ENCODE peak calls at places on chromosomes 7 and 10, in six cellular contexts. One of them, this sample, is unnamed.

GRCh38 chr7:132130497-132130896 is 445.8 kb downstream of the PLXNA4 start:
- DNase-seq in OCI-LY7: no peak
- DNase-seq in endothelial cell: no peak
- DNase-seq in cardiac fibroblast: no peak
- DNase-seq in gastrocnemius medialis: no peak
- DNase-seq in CD8-positive, alpha-beta T cell: no peak
- DNase-seq in this sample: no peak

GRCh38 chr7:12212051-12212485 is 974 bp downstream of the TMEM106B start:
- DNase-seq in OCI-LY7: no peak
- DNase-seq in endothelial cell: no peak
- DNase-seq in cardiac fibroblast: peak; percentile 12
- DNase-seq in gastrocnemius medialis: no peak
- DNase-seq in CD8-positive, alpha-beta T cell: no peak
- DNase-seq in this sample: no peak

GRCh38 chr7:142459557-142459963 is 201.7 kb upstream of the PRSS58 start:
- DNase-seq in OCI-LY7: peak; percentile 51
- DNase-seq in endothelial cell: no peak
- DNase-seq in cardiac fibroblast: peak; percentile 79
- DNase-seq in gastrocnemius medialis: no peak
- DNase-seq in CD8-positive, alpha-beta T cell: no peak
- DNase-seq in this sample: peak; percentile 62

GRCh38 chr7:141001561-141001960 is 13.2 kb downstream of the MRPS33 start:
- DNase-seq in OCI-LY7: no peak
- DNase-seq in endothelial cell: no peak
- DNase-seq in cardiac fibroblast: no peak
- DNase-seq in gastrocnemius medialis: no peak
- DNase-seq in CD8-positive, alpha-beta T cell: no peak
- DNase-seq in this sample: no peak

GRCh38 chr10:6564367-6564766 is 15.7 kb downstream of the PRKCQ start:
- DNase-seq in OCI-LY7: no peak
- DNase-seq in endothelial cell: no peak
- DNase-seq in cardiac fibroblast: no peak
- DNase-seq in gastrocnemius medialis: no peak
- DNase-seq in CD8-positive, alpha-beta T cell: no peak
- DNase-seq in this sample: no peak

GRCh38 chr10:62373995-62374861 is at the start of gene ZNF365:
- DNase-seq in OCI-LY7: no peak
- DNase-seq in endothelial cell: peak; percentile 34
- DNase-seq in cardiac fibroblast: peak; percentile 37
- DNase-seq in gastrocnemius medialis: no peak
- DNase-seq in CD8-positive, alpha-beta T cell: no peak
- DNase-seq in this sample: no peak

GRCh38 chr7:101235050-101235449 is 2.6 kb downstream of the CLDN15 start:
- DNase-seq in OCI-LY7: no peak
- DNase-seq in endothelial cell: peak; percentile 52
- DNase-seq in cardiac fibroblast: no peak
- DNase-seq in gastrocnemius medialis: no peak
- DNase-seq in CD8-positive, alpha-beta T cell: no peak
- DNase-seq in this sample: no peak

GRCh38 chr10:112958275-112958995 is 8.4 kb downstream of the TCF7L2 start:
- DNase-seq in OCI-LY7: no peak
- DNase-seq in endothelial cell: no peak
- DNase-seq in cardiac fibroblast: peak; percentile 88
- DNase-seq in gastrocnemius medialis: no peak
- DNase-seq in CD8-positive, alpha-beta T cell: no peak
- DNase-seq in this sample: peak; percentile 81

GRCh38 chr10:108469940-108470339 is 1305.4 kb upstream of the SORCS1 start:
- DNase-seq in OCI-LY7: no peak
- DNase-seq in endothelial cell: no peak
- DNase-seq in cardiac fibroblast: no peak
- DNase-seq in gastrocnemius medialis: no peak
- DNase-seq in CD8-positive, alpha-beta T cell: no peak
- DNase-seq in this sample: no peak

GRCh38 chr7:22765609-22766008 is 38.6 kb downstream of the IL6 start:
- DNase-seq in OCI-LY7: peak; percentile 85
- DNase-seq in endothelial cell: no peak
- DNase-seq in cardiac fibroblast: no peak
- DNase-seq in gastrocnemius medialis: no peak
- DNase-seq in CD8-positive, alpha-beta T cell: no peak
- DNase-seq in this sample: no peak

GRCh38 chr10:17576768-17577167 is 40.4 kb downstream of the HACD1 start:
- DNase-seq in OCI-LY7: no peak
- DNase-seq in endothelial cell: no peak
- DNase-seq in cardiac fibroblast: no peak
- DNase-seq in gastrocnemius medialis: no peak
- DNase-seq in CD8-positive, alpha-beta T cell: no peak
- DNase-seq in this sample: no peak

GRCh38 chr10:3837909-3838722 is 53.1 kb upstream of the KLF6 start:
- DNase-seq in OCI-LY7: no peak
- DNase-seq in endothelial cell: no peak
- DNase-seq in cardiac fibroblast: no peak
- DNase-seq in gastrocnemius medialis: no peak
- DNase-seq in CD8-positive, alpha-beta T cell: no peak
- DNase-seq in this sample: no peak

GRCh38 chr7:72326365-72326764 is 85.8 kb downstream of the CALN1 start:
- DNase-seq in OCI-LY7: no peak
- DNase-seq in endothelial cell: no peak
- DNase-seq in cardiac fibroblast: no peak
- DNase-seq in gastrocnemius medialis: no peak
- DNase-seq in CD8-positive, alpha-beta T cell: no peak
- DNase-seq in this sample: no peak

GRCh38 chr10:110304394-110304779 is 333 bp downstream of the SMNDC1 start:
- DNase-seq in OCI-LY7: no peak
- DNase-seq in endothelial cell: peak; percentile 52
- DNase-seq in cardiac fibroblast: peak; percentile 33
- DNase-seq in gastrocnemius medialis: no peak
- DNase-seq in CD8-positive, alpha-beta T cell: no peak
- DNase-seq in this sample: no peak

GRCh38 chr7:140672382-140673062 is at the start of gene ADCK2:
- DNase-seq in OCI-LY7: peak; percentile 85
- DNase-seq in endothelial cell: peak; percentile 41
- DNase-seq in cardiac fibroblast: peak; percentile 17
- DNase-seq in gastrocnemius medialis: peak; percentile 22
- DNase-seq in CD8-positive, alpha-beta T cell: peak; percentile 22
- DNase-seq in this sample: no peak

GRCh38 chr7:135169936-135170222 is 628 bp downstream of the CYREN start:
- DNase-seq in OCI-LY7: peak; percentile 69
- DNase-seq in endothelial cell: no peak
- DNase-seq in cardiac fibroblast: no peak
- DNase-seq in gastrocnemius medialis: no peak
- DNase-seq in CD8-positive, alpha-beta T cell: no peak
- DNase-seq in this sample: no peak

GRCh38 chr10:239109-239508 is 103.9 kb downstream of the ZMYND11 start:
- DNase-seq in OCI-LY7: peak; percentile 53
- DNase-seq in endothelial cell: no peak
- DNase-seq in cardiac fibroblast: no peak
- DNase-seq in gastrocnemius medialis: no peak
- DNase-seq in CD8-positive, alpha-beta T cell: no peak
- DNase-seq in this sample: no peak

GRCh38 chr10:31318382-31318853 is 598 bp upstream of the ZEB1 start:
- DNase-seq in OCI-LY7: peak; percentile 89
- DNase-seq in endothelial cell: peak; percentile 49
- DNase-seq in cardiac fibroblast: peak; percentile 78
- DNase-seq in gastrocnemius medialis: peak; percentile 78
- DNase-seq in CD8-positive, alpha-beta T cell: no peak
- DNase-seq in this sample: no peak

GRCh38 chr7:47635091-47636090 is 53.5 kb upstream of the TNS3 start:
- DNase-seq in OCI-LY7: no peak
- DNase-seq in endothelial cell: no peak
- DNase-seq in cardiac fibroblast: peak; percentile 21
- DNase-seq in gastrocnemius medialis: no peak
- DNase-seq in CD8-positive, alpha-beta T cell: no peak
- DNase-seq in this sample: no peak

GRCh38 chr7:69962077-69962855 is 364.0 kb downstream of the AUTS2 start:
- DNase-seq in OCI-LY7: no peak
- DNase-seq in endothelial cell: no peak
- DNase-seq in cardiac fibroblast: peak; percentile 17
- DNase-seq in gastrocnemius medialis: no peak
- DNase-seq in CD8-positive, alpha-beta T cell: no peak
- DNase-seq in this sample: no peak

DNA sequence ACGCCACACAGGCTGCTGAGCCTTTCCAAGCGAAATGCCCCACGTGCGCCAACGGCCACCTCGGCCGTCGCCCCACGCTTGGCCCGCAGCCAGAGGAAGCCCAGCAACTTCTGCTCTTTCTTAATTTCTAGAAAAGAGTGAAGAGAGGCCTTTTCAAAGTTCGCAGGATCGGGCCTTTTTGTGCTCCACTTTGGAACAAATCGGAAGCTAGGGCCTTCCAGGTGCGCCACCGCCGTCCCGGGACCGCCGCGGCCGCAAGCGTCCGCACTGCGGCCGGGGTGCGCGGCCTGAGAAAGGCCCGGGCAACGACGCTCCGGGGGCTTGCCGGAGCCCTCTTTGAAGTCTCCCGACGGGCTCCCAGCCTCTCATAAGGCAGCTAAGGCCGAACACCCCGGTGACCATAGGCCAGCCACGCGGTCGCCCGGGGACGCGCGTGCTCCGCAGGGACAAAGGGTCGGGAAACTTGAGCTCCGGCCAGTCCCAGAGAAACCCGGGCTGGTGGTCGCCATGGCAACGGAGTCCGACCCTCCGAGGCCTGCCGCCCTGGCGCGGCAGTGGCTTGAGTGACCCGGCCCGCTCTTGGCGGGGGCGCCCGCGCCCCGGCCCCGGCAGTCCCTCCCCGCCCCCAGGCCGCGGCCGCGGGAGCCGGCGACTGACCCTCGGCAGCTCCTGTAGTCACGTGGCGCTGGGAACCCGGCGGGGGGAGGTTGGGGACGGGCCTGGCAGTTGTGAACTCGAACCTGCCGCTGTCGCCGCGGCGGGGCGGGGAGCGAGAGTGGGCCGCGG is at the start of gene REPIN1:
- DNase-seq in OCI-LY7: peak; percentile 80
- DNase-seq in endothelial cell: peak; percentile 88
- DNase-seq in cardiac fibroblast: peak; percentile 88
- DNase-seq in gastrocnemius medialis: peak; percentile 90
- DNase-seq in CD8-positive, alpha-beta T cell: peak; percentile 52
- DNase-seq in this sample: no peak
- TF ChIP-seq CTCF in OCI-LY7: no peak
- TF ChIP-seq CTCF in endothelial cell: no peak
- TF ChIP-seq CTCF in cardiac fibroblast: no peak
- TF ChIP-seq CTCF in gastrocnemius medialis: peak; percentile 22
- TF ChIP-seq CTCF in CD8-positive, alpha-beta T cell: no peak
- TF ChIP-seq CTCF in this sample: no peak

GRCh38 chr10:124508070-124508667 is 46.5 kb downstream of the LHPP start:
- DNase-seq in OCI-LY7: peak; percentile 51
- DNase-seq in endothelial cell: no peak
- DNase-seq in cardiac fibroblast: no peak
- DNase-seq in gastrocnemius medialis: no peak
- DNase-seq in CD8-positive, alpha-beta T cell: no peak
- DNase-seq in this sample: no peak

GRCh38 chr10:124508907-124509454 is 47.4 kb downstream of the LHPP start:
- DNase-seq in OCI-LY7: no peak
- DNase-seq in endothelial cell: no peak
- DNase-seq in cardiac fibroblast: no peak
- DNase-seq in gastrocnemius medialis: no peak
- DNase-seq in CD8-positive, alpha-beta T cell: no peak
- DNase-seq in this sample: no peak

GRCh38 chr10:124511205-124512039 is 49.8 kb downstream of the LHPP start:
- DNase-seq in OCI-LY7: no peak
- DNase-seq in endothelial cell: no peak
- DNase-seq in cardiac fibroblast: no peak
- DNase-seq in gastrocnemius medialis: no peak
- DNase-seq in CD8-positive, alpha-beta T cell: no peak
- DNase-seq in this sample: no peak

GRCh38 chr10:124510536-124511158 is 49.0 kb downstream of the LHPP start:
- DNase-seq in OCI-LY7: no peak
- DNase-seq in endothelial cell: no peak
- DNase-seq in cardiac fibroblast: no peak
- DNase-seq in gastrocnemius medialis: no peak
- DNase-seq in CD8-positive, alpha-beta T cell: no peak
- DNase-seq in this sample: no peak

GRCh38 chr10:124509836-124510535 is 48.4 kb downstream of the LHPP start:
- DNase-seq in OCI-LY7: no peak
- DNase-seq in endothelial cell: no peak
- DNase-seq in cardiac fibroblast: no peak
- DNase-seq in gastrocnemius medialis: no peak
- DNase-seq in CD8-positive, alpha-beta T cell: no peak
- DNase-seq in this sample: no peak
- TF ChIP-seq CTCF in OCI-LY7: no peak
- TF ChIP-seq CTCF in endothelial cell: no peak
- TF ChIP-seq CTCF in cardiac fibroblast: no peak
- TF ChIP-seq CTCF in gastrocnemius medialis: no peak
- TF ChIP-seq CTCF in CD8-positive, alpha-beta T cell: no peak
- TF ChIP-seq CTCF in this sample: no peak

GRCh38 chr7:78749052-78749746 is 704.3 kb downstream of the MAGI2 start:
- DNase-seq in OCI-LY7: no peak
- DNase-seq in endothelial cell: no peak
- DNase-seq in cardiac fibroblast: no peak
- DNase-seq in gastrocnemius medialis: no peak
- DNase-seq in CD8-positive, alpha-beta T cell: no peak
- DNase-seq in this sample: no peak

GRCh38 chr7:78747568-78747967 is 705.9 kb downstream of the MAGI2 start:
- DNase-seq in OCI-LY7: no peak
- DNase-seq in endothelial cell: no peak
- DNase-seq in cardiac fibroblast: no peak
- DNase-seq in gastrocnemius medialis: no peak
- DNase-seq in CD8-positive, alpha-beta T cell: no peak
- DNase-seq in this sample: no peak

GRCh38 chr7:78751253-78751652 is 702.2 kb downstream of the MAGI2 start:
- DNase-seq in OCI-LY7: no peak
- DNase-seq in endothelial cell: no peak
- DNase-seq in cardiac fibroblast: no peak
- DNase-seq in gastrocnemius medialis: no peak
- DNase-seq in CD8-positive, alpha-beta T cell: no peak
- DNase-seq in this sample: no peak

GRCh38 chr7:78742694-78743093 is 710.8 kb downstream of the MAGI2 start:
- DNase-seq in OCI-LY7: no peak
- DNase-seq in endothelial cell: no peak
- DNase-seq in cardiac fibroblast: no peak
- DNase-seq in gastrocnemius medialis: no peak
- DNase-seq in CD8-positive, alpha-beta T cell: no peak
- DNase-seq in this sample: no peak

GRCh38 chr7:78746261-78746660 is 707.2 kb downstream of the MAGI2 start:
- DNase-seq in OCI-LY7: no peak
- DNase-seq in endothelial cell: no peak
- DNase-seq in cardiac fibroblast: no peak
- DNase-seq in gastrocnemius medialis: no peak
- DNase-seq in CD8-positive, alpha-beta T cell: no peak
- DNase-seq in this sample: no peak
- TF ChIP-seq CTCF in OCI-LY7: no peak
- TF ChIP-seq CTCF in endothelial cell: no peak
- TF ChIP-seq CTCF in cardiac fibroblast: no peak
- TF ChIP-seq CTCF in gastrocnemius medialis: no peak
- TF ChIP-seq CTCF in CD8-positive, alpha-beta T cell: no peak
- TF ChIP-seq CTCF in this sample: no peak

DNA sequence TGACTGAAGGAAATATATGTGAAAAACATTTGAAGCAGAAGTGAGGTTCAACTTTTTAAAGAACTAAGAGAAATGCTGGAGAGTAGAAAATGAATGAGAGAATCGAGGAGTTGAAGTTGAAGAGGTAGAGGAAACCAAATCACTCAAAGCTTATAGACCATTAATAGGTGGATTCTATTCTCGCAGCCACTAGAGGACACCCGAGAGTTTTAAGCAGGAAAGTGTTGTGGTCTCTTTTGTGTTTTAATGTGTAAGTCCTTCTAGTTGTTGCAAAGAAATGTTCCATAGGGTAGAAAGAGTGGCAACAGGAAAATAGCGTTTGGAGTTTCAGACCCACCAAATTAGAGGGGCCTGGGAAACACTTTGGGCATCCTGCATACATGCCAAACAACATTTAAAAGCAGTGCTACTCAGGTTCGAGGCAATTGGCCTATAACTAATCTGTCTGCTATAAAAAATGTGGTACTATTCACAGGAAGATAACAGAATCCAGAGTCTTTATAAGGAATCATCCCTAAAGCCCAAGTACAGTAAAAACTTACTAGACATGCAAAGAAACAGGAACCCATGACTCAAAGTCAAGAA is 75.3 kb upstream of the TAS2R16 start:
- DNase-seq in OCI-LY7: peak; percentile 16
- DNase-seq in endothelial cell: no peak
- DNase-seq in cardiac fibroblast: peak; percentile 26
- DNase-seq in gastrocnemius medialis: no peak
- DNase-seq in CD8-positive, alpha-beta T cell: no peak
- DNase-seq in this sample: no peak
- TF ChIP-seq CTCF in OCI-LY7: peak; percentile 78
- TF ChIP-seq CTCF in endothelial cell: no peak
- TF ChIP-seq CTCF in cardiac fibroblast: peak; percentile 67
- TF ChIP-seq CTCF in gastrocnemius medialis: no peak
- TF ChIP-seq CTCF in CD8-positive, alpha-beta T cell: no peak
- TF ChIP-seq CTCF in this sample: peak; percentile 18